ENCODE peak calls at places on chromosomes 4 and X, in nine cellular contexts. Z is transverse colon, D is tibial artery, T is cardiac muscle cell, N is mesenchymal stem cell, Y is upper lobe of right lung, R is IMR-90, S is HCT116, K is GM23248. G is an unnamed sample. For H3K27me3, the result is how much of the 10 kb centered on the place peaks cover.

GRCh38 chr4:39320381-39321115 is 45.6 kb downstream of the RFC1 start:
- DNase-seq in N (peak), K (peak), Z (no peak), S (no peak), Y (no peak), T (no peak), D (no peak), R (peak), G (no peak)

GRCh38 chr4:183422962-183423653 is 21.3 kb upstream of the CDKN2AIP start:
- DNase-seq in R (peak), Y (no peak), S (no peak), N (peak), D (no peak), T (no peak), Z (no peak), K (peak), G (no peak)

GRCh38 chr4:18203936-18204335 is 182.4 kb upstream of the LCORL start:
- DNase-seq in N (no peak), S (no peak), Z (no peak), K (no peak), T (no peak), Y (no peak), D (no peak), R (no peak), G (no peak)

GRCh38 chr4:113288691-113289090 is 239.2 kb downstream of the ANK2 start:
- DNase-seq in Y (no peak), R (no peak), T (no peak), S (no peak), K (peak), D (no peak), N (no peak), Z (no peak), G (no peak)

GRCh38 chr4:107699466-107700206 is 20.4 kb downstream of the PAPSS1 start:
- DNase-seq in S (no peak), K (peak), Y (no peak), N (no peak), D (no peak), Z (no peak), R (peak), T (no peak), G (no peak)

GRCh38 chrX:13700380-13700779 is 11.5 kb downstream of the RAB9A start:
- DNase-seq in S (no peak), T (no peak), Z (no peak), Y (no peak), R (peak), D (no peak), K (no peak), N (no peak), G (no peak)

GRCh38 chrX:146154191-146154590 is 336.6 kb downstream of the SLITRK2 start:
- DNase-seq in S (no peak), K (no peak), T (no peak), R (no peak), Y (no peak), N (no peak), D (peak), Z (peak), G (no peak)

GRCh38 chr4:75726577-75726976 is 2.2 kb downstream of the USO1 start:
- DNase-seq in R (peak), N (peak), Y (no peak), D (no peak), S (no peak), K (peak), T (no peak), Z (no peak), G (no peak)

GRCh38 chr4:90943311-90943710 is 816.1 kb downstream of the CCSER1 start:
- DNase-seq in R (no peak), S (no peak), D (no peak), N (peak), Z (no peak), K (no peak), Y (no peak), T (no peak), G (no peak)

GRCh38 chr4:17526695-17527477 is 11.9 kb downstream of the CLRN2 start:
- DNase-seq in K (no peak), Y (no peak), N (peak), R (no peak), S (no peak), T (peak), Z (no peak), D (no peak), G (no peak)

GRCh38 chrX:47171996-47172395 is 21.6 kb upstream of the UBA1 start:
- DNase-seq in R (no peak), Y (peak), D (no peak), K (no peak), S (no peak), N (no peak), T (no peak), Z (no peak), G (peak)

GRCh38 chr4:20464381-20464780 is 212.7 kb downstream of the SLIT2 start:
- DNase-seq in D (no peak), S (no peak), K (peak), N (peak), R (peak), T (no peak), Y (no peak), Z (no peak), G (peak)

GRCh38 chr4:152172146-152172545 is 363.7 kb downstream of the FBXW7 start:
- DNase-seq in Z (no peak), S (no peak), R (no peak), D (no peak), K (no peak), N (no peak), Y (no peak), T (no peak), G (no peak)
- H3K4me3 ChIP-seq in Z (no peak), S (no peak), R (no peak), D (no peak), K (no peak), N (no peak), Y (no peak), T (no peak), G (no peak)

GRCh38 chr4:123488916-123489315 is 92.3 kb downstream of the SPRY1 start:
- DNase-seq in N (peak), R (peak), S (peak), T (no peak), D (no peak), K (peak), Z (no peak), Y (no peak), G (peak)
- H3K27ac ChIP-seq in N (no peak), R (no peak), S (no peak), T (no peak), D (no peak), K (no peak), Z (no peak), Y (no peak), G (no peak)

GRCh38 chr4:8645753-8646124 is 53.2 kb downstream of the CPZ start:
- DNase-seq in Z (no peak), K (no peak), D (no peak), T (no peak), N (no peak), Y (peak), S (no peak), R (no peak), G (peak)
- H3K27me3 ChIP-seq in Z (under half), K (under half), D (under half), T (under half), N (under half), Y (under half), S (under half), R (under half), G (under half)

GRCh38 chrX:131727778-131728177 is 183.9 kb downstream of the OR13H1 start:
- DNase-seq in T (no peak), Y (no peak), D (no peak), Z (no peak), S (no peak), N (no peak), K (no peak), R (no peak), G (no peak)
- H3K4me3 ChIP-seq in T (no peak), Y (no peak), D (no peak), Z (peak), S (no peak), N (no peak), K (no peak), R (no peak), G (no peak)

G was measured in osteoblast.